ENCODE peak calls at places on chromosomes 7 and 10, in ten cellular contexts. P, U, Y, A, I, E, V, C, N and Q are unnamed samples.
A peak's percentile ranks its signal among the peaks of the same experiment; 100 is the strongest.

GRCh38 chr10:20105931-20106330 is 289.7 kb downstream of the PLXDC2 start:
- DNase-seq in P (no peak), V (peak; percentile 50), Y (no peak), U (no peak), C (no peak), A (no peak), N (no peak), E (no peak), I (no peak), Q (no peak)

GRCh38 chr10:56319386-56319785 is 41.7 kb downstream of the ZWINT start:
- DNase-seq in Y (no peak), V (peak; percentile 68), A (no peak), I (no peak), C (no peak), P (no peak), E (no peak), N (no peak), U (no peak), Q (no peak)

GRCh38 chr10:24193330-24193729 is 15.6 kb upstream of the KIAA1217 start:
- DNase-seq in I (no peak), N (no peak), A (no peak), E (no peak), P (no peak), C (no peak), Y (no peak), U (no peak), V (no peak), Q (no peak)

GRCh38 chr7:106022193-106022821 is 59.2 kb downstream of the CDHR3 start:
- DNase-seq in A (no peak), P (peak; percentile 46), N (peak; percentile 51), Y (peak; percentile 79), V (peak; percentile 71), E (no peak), C (no peak), I (peak; percentile 81), U (peak; percentile 52), Q (no peak)

GRCh38 chr10:109966961-109967738 is 40.6 kb upstream of the ADD3 start:
- DNase-seq in I (no peak), U (no peak), Y (no peak), E (peak; percentile 50), P (no peak), N (no peak), C (no peak), A (no peak), V (peak; percentile 63), Q (no peak)

GRCh38 chr10:122147731-122148130 is 123.4 kb upstream of the BTBD16 start:
- DNase-seq in U (no peak), I (no peak), C (no peak), A (no peak), E (no peak), N (no peak), P (no peak), Y (no peak), V (peak; percentile 88), Q (no peak)

GRCh38 chr10:103736763-103737162 is 118.6 kb downstream of the SH3PXD2A start:
- DNase-seq in V (peak; percentile 53), A (peak; percentile 84), I (no peak), C (no peak), E (no peak), P (no peak), U (no peak), Y (peak; percentile 33), N (no peak), Q (peak; percentile 66)

GRCh38 chr10:70354566-70355233 is 27.7 kb downstream of the LRRC20 start:
- DNase-seq in P (no peak), I (no peak), C (no peak), A (no peak), N (no peak), E (no peak), V (no peak), U (no peak), Y (no peak), Q (no peak)

GRCh38 chr10:121608669-121609190 is 10.5 kb upstream of the FGFR2 start:
- DNase-seq in I (no peak), V (no peak), Y (no peak), C (no peak), E (peak; percentile 70), A (no peak), P (no peak), N (peak; percentile 27), U (peak; percentile 11), Q (peak; percentile 79)

GRCh38 chr7:73734619-73735525 is 3.7 kb downstream of the ABHD11 start:
- DNase-seq in C (peak; percentile 43), N (peak; percentile 75), P (peak; percentile 74), E (peak; percentile 80), V (peak; percentile 86), A (no peak), U (peak; percentile 90), I (peak; percentile 75), Y (peak; percentile 90), Q (peak; percentile 89)

GRCh38 chr7:93723424-93724124 is 149.1 kb upstream of the CALCR start:
- DNase-seq in Y (no peak), P (no peak), C (no peak), E (no peak), V (no peak), U (no peak), I (no peak), A (no peak), N (no peak), Q (no peak)

GRCh38 chr10:118672766-118673715 is 77.6 kb upstream of the PRLHR start:
- DNase-seq in U (no peak), I (no peak), E (no peak), C (no peak), P (no peak), Y (no peak), V (no peak), N (no peak), A (no peak), Q (no peak)

GRCh38 chr10:46228076-46229071 is 58.4 kb upstream of the ANTXRL start:
- DNase-seq in C (peak; percentile 16), I (peak; percentile 50), U (peak; percentile 60), E (peak; percentile 81), P (peak; percentile 34), V (peak; percentile 72), A (peak; percentile 55), Y (peak; percentile 77), N (peak; percentile 49), Q (peak; percentile 89)

GRCh38 chr7:22572937-22573336 is 72.9 kb upstream of the STEAP1B start:
- DNase-seq in E (no peak), A (no peak), P (no peak), V (peak; percentile 98), C (peak; percentile 88), N (no peak), U (no peak), I (no peak), Y (no peak), Q (no peak)

GRCh38 chr10:109961181-109962001 is 38.1 kb upstream of the XPNPEP1 start:
- DNase-seq in E (no peak), I (no peak), P (no peak), A (peak; percentile 33), U (no peak), Y (no peak), V (peak; percentile 41), N (no peak), C (no peak), Q (no peak)